ENCODE peak calls at places on chromosomes 13 and 19, in five cellular contexts. I is hepatocyte, R is PC-3, Z is mammary epithelial cell, H is fibroblast of lung. L is an unnamed sample.

GRCh38 chr19:45352914-45353796 is 12.6 kb downstream of the KLC3 start:
- DNase-seq in I (no peak), R (no peak), Z (no peak), H (no peak), L (no peak)

GRCh38 chr19:6417713-6418561 is 6.7 kb downstream of the KHSRP start:
- DNase-seq in I (no peak), R (peak; percentile 29), Z (no peak), H (peak; percentile 13), L (no peak)

GRCh38 chr19:47074621-47075020 is 26.2 kb upstream of the TMEM160 start:
- DNase-seq in I (no peak), R (no peak), Z (no peak), H (no peak), L (no peak)

GRCh38 chr13:45328661-45329105 is 12.3 kb downstream of the TPT1 start:
- DNase-seq in I (no peak), R (no peak), Z (no peak), H (peak; percentile 92), L (no peak)

GRCh38 chr19:6723108-6723618 is 2.7 kb upstream of the C3 start:
- DNase-seq in I (peak; percentile 60), R (peak; percentile 50), Z (peak; percentile 51), H (peak; percentile 52), L (no peak)

GRCh38 chr13:43232866-43233265 is 209.5 kb downstream of the DNAJC15 start:
- DNase-seq in I (no peak), R (peak; percentile 81), Z (peak; percentile 39), H (peak; percentile 71), L (no peak)

GRCh38 chr19:8459095-8459494 is 14.3 kb downstream of the HNRNPM start:
- DNase-seq in I (no peak), R (no peak), Z (no peak), H (no peak), L (no peak)

GRCh38 chr19:51034704-51035103 is at the start of gene KLK12:
- DNase-seq in I (no peak), R (no peak), Z (no peak), H (no peak), L (no peak)

GRCh38 chr13:44620057-44620456 is 43.9 kb upstream of the TSC22D1 start:
- DNase-seq in I (peak; percentile 44), R (peak; percentile 16), Z (peak; percentile 58), H (peak; percentile 69), L (peak; percentile 4)

GRCh38 chr19:3343619-3344502 is 22.5 kb upstream of the NFIC start:
- DNase-seq in I (no peak), R (peak; percentile 89), Z (peak; percentile 81), H (peak; percentile 82), L (peak; percentile 79)

GRCh38 chr13:44463759-44464158 is 90.1 kb downstream of the SERP2 start:
- DNase-seq in I (no peak), R (no peak), Z (no peak), H (no peak), L (no peak)

GRCh38 chr13:20127563-20128458 is 33.0 kb downstream of the GJA3 start:
- DNase-seq in I (peak; percentile 81), R (peak; percentile 66), Z (peak; percentile 18), H (peak; percentile 66), L (no peak)

GRCh38 chr13:24127116-24127631 is 33.3 kb upstream of the SPATA13 start:
- DNase-seq in I (peak; percentile 66), R (peak; percentile 86), Z (no peak), H (peak; percentile 31), L (no peak)

GRCh38 chr19:51531349-51532315 is at the start of gene SIGLEC6:
- DNase-seq in I (no peak), R (no peak), Z (no peak), H (no peak), L (no peak)

GRCh38 chr13:93309886-93310520 is 83.4 kb downstream of the GPC6 start:
- DNase-seq in I (peak; percentile 48), R (peak; percentile 23), Z (peak; percentile 90), H (peak; percentile 83), L (no peak)

GRCh38 chr13:25982908-25983307 is 68.9 kb downstream of the SHISA2 start:
- DNase-seq in I (no peak), R (no peak), Z (no peak), H (no peak), L (no peak)

GRCh38 chr19:2037676-2038255 is 13.3 kb downstream of the MKNK2 start:
- DNase-seq in I (peak; percentile 5), R (no peak), Z (no peak), H (no peak), L (no peak)

GRCh38 chr13:100646030-100646673 is 28.4 kb downstream of the TMTC4 start:
- DNase-seq in I (peak; percentile 45), R (peak; percentile 48), Z (peak; percentile 6), H (peak; percentile 40), L (no peak)

GRCh38 chr19:45952691-45953505 is 20.8 kb downstream of the NOVA2 start:
- DNase-seq in I (peak; percentile 85), R (peak; percentile 42), Z (peak; percentile 54), H (peak; percentile 19), L (no peak)

GRCh38 chr19:39480337-39481228 is at the start of gene TIMM50:
- DNase-seq in I (peak; percentile 99), R (peak; percentile 93), Z (peak; percentile 91), H (peak; percentile 89), L (peak; percentile 83)

GRCh38 chr19:19120308-19121156 is 17.7 kb downstream of the TMEM161A start:
- DNase-seq in I (peak; percentile 72), R (no peak), Z (no peak), H (peak; percentile 68), L (no peak)

GRCh38 chr19:50167314-50167721 is 4.2 kb upstream of the IZUMO2 start:
- DNase-seq in I (no peak), R (peak; percentile 36), Z (no peak), H (no peak), L (no peak)

GRCh38 chr13:30466358-30466714 is 600 bp upstream of the HMGB1 start:
- DNase-seq in I (peak; percentile 13), R (peak; percentile 30), Z (no peak), H (peak; percentile 53), L (no peak)

GRCh38 chr19:33399081-33399744 is 25.7 kb downstream of the CEBPG start:
- DNase-seq in I (no peak), R (no peak), Z (no peak), H (no peak), L (no peak)

GRCh38 chr19:19081642-19082151 is 17.9 kb downstream of the SLC25A42 start:
- DNase-seq in I (no peak), R (no peak), Z (no peak), H (peak; percentile 18), L (no peak)

GRCh38 chr13:73741742-73742141 is 392.5 kb downstream of the KLF12 start:
- DNase-seq in I (no peak), R (no peak), Z (no peak), H (no peak), L (no peak)

GRCh38 chr19:32702010-32702409 is 10.4 kb downstream of the NUDT19 start:
- DNase-seq in I (peak; percentile 49), R (no peak), Z (no peak), H (peak; percentile 17), L (no peak)

GRCh38 chr19:39941615-39942507 is 7.4 kb upstream of the FCGBP start:
- DNase-seq in I (no peak), R (peak; percentile 16), Z (peak; percentile 55), H (peak; percentile 34), L (no peak)

GRCh38 chr13:21326155-21327030 is 132.7 kb downstream of the ZDHHC20 start:
- DNase-seq in I (peak; percentile 61), R (no peak), Z (peak; percentile 25), H (peak; percentile 46), L (no peak)

GRCh38 chr13:76764429-76764828 is 121.8 kb downstream of the KCTD12 start:
- DNase-seq in I (no peak), R (peak; percentile 36), Z (no peak), H (peak; percentile 10), L (no peak)

GRCh38 chr13:94966380-94966779 is 254.0 kb upstream of the SOX21 start:
- DNase-seq in I (no peak), R (no peak), Z (no peak), H (no peak), L (no peak)

GRCh38 chr13:94968757-94969086 is 256.4 kb upstream of the SOX21 start:
- DNase-seq in I (no peak), R (no peak), Z (no peak), H (no peak), L (no peak)

GRCh38 chr13:94972262-94972661 is 259.9 kb upstream of the SOX21 start:
- DNase-seq in I (no peak), R (no peak), Z (no peak), H (no peak), L (no peak)

GRCh38 chr13:94967183-94968039 is 255.1 kb upstream of the SOX21 start:
- DNase-seq in I (peak; percentile 66), R (peak; percentile 34), Z (no peak), H (peak; percentile 20), L (no peak)

GRCh38 chr13:94968040-94968756 is 255.9 kb upstream of the SOX21 start:
- DNase-seq in I (peak; percentile 36), R (no peak), Z (no peak), H (peak; percentile 20), L (no peak)
- TF ChIP-seq EZH2 in I (no peak), R (no peak), Z (peak; percentile 54), H (peak; percentile 25), L (no peak)

GRCh38 chr19:29524912-29525870 is 603 bp upstream of the VSTM2B start:
- DNase-seq in I (no peak), R (no peak), Z (peak; percentile 9), H (no peak), L (no peak)

GRCh38 chr19:29528350-29528945 is 2.7 kb downstream of the VSTM2B start:
- DNase-seq in I (peak; percentile 88), R (peak; percentile 63), Z (peak; percentile 55), H (peak; percentile 60), L (peak; percentile 1)

GRCh38 chr19:29525901-29526729 is at the start of gene VSTM2B:
- DNase-seq in I (no peak), R (no peak), Z (no peak), H (no peak), L (no peak)

GRCh38 chr19:29527500-29528328 is 1.9 kb downstream of the VSTM2B start:
- DNase-seq in I (no peak), R (no peak), Z (no peak), H (no peak), L (no peak)

GRCh38 chr19:29526730-29527499 is 1.1 kb downstream of the VSTM2B start:
- DNase-seq in I (no peak), R (no peak), Z (peak; percentile 5), H (no peak), L (no peak)
- TF ChIP-seq EZH2 in I (peak; percentile 75), R (peak; percentile 57), Z (no peak), H (peak; percentile 92), L (no peak)

DNA sequence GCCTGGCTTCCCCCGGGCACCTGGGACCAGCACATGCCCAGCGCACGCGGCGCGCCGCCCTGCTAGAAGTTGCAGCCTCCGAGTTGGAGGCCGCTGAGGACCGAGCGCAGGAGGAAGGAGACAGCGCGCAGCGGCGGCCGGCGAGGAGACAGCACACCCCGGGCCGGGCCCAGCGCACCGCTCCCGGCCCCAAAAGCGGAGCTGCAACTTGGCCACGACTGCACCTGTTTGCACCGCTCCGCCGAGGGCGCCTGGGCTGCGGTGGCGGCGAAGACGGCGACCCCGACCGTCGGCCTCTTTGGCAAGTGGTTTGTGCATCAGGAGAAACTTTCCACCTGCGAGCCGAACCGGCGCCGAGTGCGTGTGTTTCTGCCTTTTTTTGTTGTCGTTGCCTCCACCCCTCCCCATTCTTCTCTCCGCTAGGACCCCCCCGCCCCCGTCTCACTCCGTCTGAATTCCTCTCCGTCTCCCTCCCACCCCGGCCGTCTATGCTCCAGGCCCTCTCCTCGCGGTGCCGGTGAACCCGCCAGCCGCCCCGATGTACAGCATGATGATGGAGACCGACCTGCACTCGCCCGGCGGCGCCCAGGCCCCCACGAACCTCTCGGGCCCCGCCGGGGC is at the start of gene SOX1:
- DNase-seq in I (no peak), R (no peak), Z (no peak), H (peak; percentile 19), L (no peak)
- TF ChIP-seq EZH2 in I (peak; percentile 79), R (no peak), Z (no peak), H (no peak), L (peak; percentile 80)

GRCh38 chr19:53882391-53883050 is 524 bp downstream of the PRKCG start:
- DNase-seq in I (no peak), R (no peak), Z (no peak), H (no peak), L (no peak)
- TF ChIP-seq EZH2 in I (no peak), R (no peak), Z (no peak), H (peak; percentile 56), L (peak; percentile 4)

L was measured in keratinocyte.